ENCODE peak calls at places on chromosomes 1 and 21, in ten cellular contexts. V, H, A, E, I, B, K, P, M and U are unnamed samples.

GRCh38 chr1:164716992-164717703 is 158.2 kb downstream of the PBX1 start:
- DNase-seq in V (peak; percentile 68), H (peak; percentile 21), A (no peak), E (no peak), I (no peak), B (peak; percentile 33), K (no peak), P (peak; percentile 13), M (no peak), U (no peak)

GRCh38 chr1:168164771-168165170 is 14.0 kb upstream of the TIPRL start:
- DNase-seq in V (no peak), H (no peak), A (no peak), E (no peak), I (no peak), B (no peak), K (no peak), P (no peak), M (no peak), U (no peak)

GRCh38 chr1:197807216-197807615 is 31.9 kb upstream of the DENND1B start:
- DNase-seq in V (no peak), H (no peak), A (no peak), E (no peak), I (no peak), B (no peak), K (no peak), P (no peak), M (no peak), U (no peak)

GRCh38 chr1:243793298-243793697 is 56.7 kb downstream of the AKT3 start:
- DNase-seq in V (no peak), H (no peak), A (no peak), E (no peak), I (no peak), B (no peak), K (no peak), P (no peak), M (no peak), U (no peak)

GRCh38 chr21:46399686-46400085 is 59.0 kb upstream of the DIP2A start:
- DNase-seq in V (no peak), H (no peak), A (no peak), E (no peak), I (no peak), B (no peak), K (no peak), P (no peak), M (no peak), U (no peak)

GRCh38 chr1:236416165-236416564 is 22.1 kb downstream of the EDARADD start:
- DNase-seq in V (no peak), H (no peak), A (no peak), E (peak; percentile 56), I (no peak), B (no peak), K (no peak), P (no peak), M (peak; percentile 36), U (no peak)

GRCh38 chr1:69711159-69711930 is 143.6 kb downstream of the LRRC7 start:
- DNase-seq in V (no peak), H (no peak), A (no peak), E (no peak), I (no peak), B (no peak), K (no peak), P (no peak), M (no peak), U (no peak)

GRCh38 chr21:45972716-45973474 is 8.7 kb upstream of the COL6A1 start:
- DNase-seq in V (peak; percentile 92), H (no peak), A (peak; percentile 67), E (no peak), I (no peak), B (peak; percentile 89), K (peak; percentile 45), P (no peak), M (peak; percentile 76), U (no peak)

GRCh38 chr1:184215274-184215925 is 163.9 kb downstream of the TSEN15 start:
- DNase-seq in V (no peak), H (no peak), A (no peak), E (peak; percentile 38), I (no peak), B (no peak), K (no peak), P (no peak), M (no peak), U (no peak)

GRCh38 chr1:9010781-9011323 is 15.4 kb downstream of the SLC2A7 start:
- DNase-seq in V (no peak), H (no peak), A (no peak), E (no peak), I (no peak), B (no peak), K (no peak), P (no peak), M (no peak), U (no peak)

GRCh38 chr1:10629816-10630571 is 155.2 kb downstream of the PEX14 start:
- DNase-seq in V (no peak), H (no peak), A (no peak), E (no peak), I (no peak), B (no peak), K (no peak), P (no peak), M (no peak), U (no peak)

GRCh38 chr1:190000365-190000872 is 477.2 kb downstream of the BRINP3 start:
- DNase-seq in V (no peak), H (peak; percentile 28), A (no peak), E (peak; percentile 42), I (no peak), B (peak; percentile 21), K (no peak), P (no peak), M (no peak), U (no peak)

GRCh38 chr21:23977971-23978370 is 1629.3 kb downstream of the MRPL39 start:
- DNase-seq in V (no peak), H (no peak), A (peak; percentile 16), E (peak; percentile 86), I (no peak), B (peak; percentile 47), K (no peak), P (peak; percentile 5), M (no peak), U (no peak)

GRCh38 chr21:33019885-33020557 is 5.7 kb upstream of the OLIG2 start:
- DNase-seq in V (no peak), H (no peak), A (no peak), E (no peak), I (no peak), B (no peak), K (no peak), P (no peak), M (no peak), U (no peak)

GRCh38 chr1:157155658-157156057 is 17.5 kb upstream of the ETV3 start:
- DNase-seq in V (peak; percentile 17), H (no peak), A (no peak), E (no peak), I (no peak), B (no peak), K (no peak), P (peak; percentile 39), M (no peak), U (no peak)

GRCh38 chr1:63688302-63688701 is 85.5 kb upstream of the ROR1 start:
- DNase-seq in V (peak; percentile 82), H (no peak), A (peak; percentile 84), E (no peak), I (no peak), B (peak; percentile 59), K (no peak), P (no peak), M (no peak), U (no peak)

GRCh38 chr1:120133228-120133927 is 42.9 kb downstream of the SEC22B start:
- DNase-seq in V (no peak), H (no peak), A (no peak), E (no peak), I (no peak), B (no peak), K (no peak), P (no peak), M (no peak), U (no peak)

GRCh38 chr1:53321366-53321765 is 6.5 kb downstream of the LRP8 start:
- DNase-seq in V (no peak), H (no peak), A (no peak), E (no peak), I (no peak), B (no peak), K (no peak), P (no peak), M (no peak), U (no peak)

GRCh38 chr1:233327938-233328660 is 575 bp downstream of the MAP3K21 start:
- DNase-seq in V (no peak), H (peak; percentile 17), A (peak; percentile 62), E (no peak), I (no peak), B (no peak), K (peak; percentile 53), P (peak; percentile 14), M (no peak), U (no peak)

GRCh38 chr1:174114788-174115448 is 44.4 kb upstream of the RABGAP1L start:
- DNase-seq in V (peak; percentile 59), H (peak; percentile 44), A (peak; percentile 33), E (peak; percentile 87), I (no peak), B (peak; percentile 36), K (peak; percentile 21), P (peak; percentile 40), M (no peak), U (peak; percentile 78)

GRCh38 chr1:43144228-43144627 is 27.9 kb downstream of the EBNA1BP2 start:
- DNase-seq in V (peak; percentile 25), H (peak; percentile 66), A (no peak), E (no peak), I (no peak), B (peak; percentile 59), K (no peak), P (no peak), M (no peak), U (no peak)

GRCh38 chr1:91161166-91161565 is 139.3 kb upstream of the ZNF644 start:
- DNase-seq in V (no peak), H (no peak), A (no peak), E (no peak), I (no peak), B (no peak), K (no peak), P (no peak), M (no peak), U (no peak)

GRCh38 chr1:195828322-195828721 is 779.9 kb downstream of the KCNT2 start:
- DNase-seq in V (no peak), H (no peak), A (no peak), E (no peak), I (no peak), B (no peak), K (no peak), P (no peak), M (no peak), U (no peak)

GRCh38 chr1:71918630-71919029 is 363.7 kb downstream of the NEGR1 start:
- DNase-seq in V (no peak), H (no peak), A (no peak), E (no peak), I (no peak), B (no peak), K (no peak), P (no peak), M (no peak), U (no peak)

GRCh38 chr1:185864889-185865288 is 130.7 kb downstream of the HMCN1 start:
- DNase-seq in V (peak; percentile 78), H (peak; percentile 34), A (peak; percentile 35), E (peak; percentile 30), I (no peak), B (peak; percentile 89), K (no peak), P (no peak), M (no peak), U (peak; percentile 40)

GRCh38 chr1:118937413-118937812 is 50.7 kb downstream of the TBX15 start:
- DNase-seq in V (no peak), H (no peak), A (no peak), E (no peak), I (no peak), B (no peak), K (no peak), P (no peak), M (no peak), U (no peak)

GRCh38 chr1:93186667-93187066 is 6.1 kb downstream of the CCDC18 start:
- DNase-seq in V (no peak), H (no peak), A (no peak), E (peak; percentile 84), I (no peak), B (no peak), K (no peak), P (no peak), M (no peak), U (no peak)

GRCh38 chr1:1425753-1426495 is 4.8 kb upstream of the ANKRD65 start:
- DNase-seq in V (no peak), H (no peak), A (no peak), E (no peak), I (no peak), B (no peak), K (no peak), P (no peak), M (no peak), U (no peak)